ENCODE peak calls at places on chromosomes 4 and X, in four cellular contexts. Y, R, P and O are unnamed samples.

GRCh38 chr4:91243132-91243531 is 1060.6 kb upstream of the GRID2 start:
- DNase-seq in R (peak), Y (peak), P (no peak), O (peak)

GRCh38 chr4:23827971-23828680 is 61.7 kb downstream of the PPARGC1A start:
- DNase-seq in R (no peak), P (no peak), Y (no peak), O (no peak)

GRCh38 chr4:52957791-52958190 is 95.7 kb downstream of the RASL11B start:
- DNase-seq in P (no peak), R (no peak), Y (no peak), O (no peak)

GRCh38 chr4:81771721-81772120 is 300.0 kb upstream of the RASGEF1B start:
- DNase-seq in Y (no peak), R (no peak), P (no peak), O (no peak)

GRCh38 chr4:89640620-89641366 is 196.2 kb downstream of the SNCA start:
- DNase-seq in R (no peak), P (no peak), Y (peak), O (peak)

GRCh38 chr4:122252584-122252983 is 100.5 kb downstream of the BLTP1 start:
- DNase-seq in R (no peak), P (no peak), Y (no peak), O (no peak)

GRCh38 chr4:141636077-141636770 is at the start of gene IL15:
- DNase-seq in R (peak), Y (peak), P (peak), O (no peak)

GRCh38 chr4:30789219-30789671 is 69.1 kb downstream of the PCDH7 start:
- DNase-seq in P (no peak), R (no peak), Y (no peak), O (no peak)

GRCh38 chr4:73895201-73896177 is 26.3 kb downstream of the CXCL1 start:
- DNase-seq in P (no peak), Y (no peak), R (peak), O (no peak)

GRCh38 chr4:145153181-145153903 is 27.0 kb downstream of the OTUD4 start:
- DNase-seq in Y (no peak), P (no peak), R (no peak), O (no peak)

GRCh38 chrX:65407157-65407626 is 127.4 kb downstream of the LAS1L start:
- DNase-seq in R (no peak), Y (no peak), P (no peak), O (no peak)

GRCh38 chr4:49032440-49033161 is 46.5 kb downstream of the CWH43 start:
- DNase-seq in Y (no peak), R (no peak), P (no peak), O (peak)

GRCh38 chrX:153400146-153401132 is 711 bp downstream of the PNMA6E start:
- DNase-seq in Y (peak), R (peak), P (peak), O (no peak)

GRCh38 chr4:129966175-129966574 is 870.2 kb downstream of the C4orf33 start:
- DNase-seq in R (no peak), P (no peak), Y (no peak), O (no peak)

GRCh38 chr4:150080875-150081274 is 2.6 kb downstream of the DCLK2 start:
- DNase-seq in P (no peak), Y (no peak), R (no peak), O (no peak)

GRCh38 chr4:126458993-126459392 is 1144.2 kb downstream of the FAT4 start:
- DNase-seq in P (no peak), R (no peak), Y (no peak), O (no peak)

GRCh38 chrX:110003167-110004156 is 548 bp downstream of the TMEM164 start:
- DNase-seq in Y (peak), P (no peak), R (no peak), O (peak)

GRCh38 chr4:41866799-41867677 is 68.2 kb upstream of the TMEM33 start:
- DNase-seq in P (no peak), R (no peak), Y (no peak), O (no peak)

GRCh38 chrX:54944816-54945215 is 24.2 kb downstream of the TRO start:
- DNase-seq in P (no peak), R (no peak), Y (no peak), O (no peak)

GRCh38 chrX:17591741-17592110 is 145.6 kb upstream of the SCML1 start:
- DNase-seq in P (no peak), R (peak), Y (no peak), O (no peak)

GRCh38 chr4:86587016-86587713 is 7.0 kb upstream of the PTPN13 start:
- DNase-seq in Y (no peak), P (no peak), R (no peak), O (no peak)

GRCh38 chr4:185201983-185202962 is 1.5 kb downstream of the CFAP97 start:
- DNase-seq in P (no peak), Y (no peak), R (peak), O (peak)

GRCh38 chr4:36310793-36311192 is 29.4 kb downstream of the DTHD1 start:
- DNase-seq in P (no peak), Y (no peak), R (no peak), O (no peak)

GRCh38 chr4:4595252-4595651 is 53.4 kb upstream of the STX18 start:
- DNase-seq in P (no peak), Y (no peak), R (no peak), O (peak)

GRCh38 chr4:86247328-86247727 is 112.5 kb downstream of the MAPK10 start:
- DNase-seq in Y (no peak), P (no peak), R (no peak), O (no peak)

GRCh38 chr4:142201041-142201440 is 564.7 kb downstream of the IL15 start:
- DNase-seq in P (no peak), R (no peak), Y (no peak), O (no peak)

GRCh38 chr4:174314770-174315169 is 31.1 kb downstream of the CEP44 start:
- DNase-seq in P (no peak), R (peak), Y (no peak), O (peak)

GRCh38 chr4:76439491-76439890 is 4.5 kb downstream of the SHROOM3 start:
- DNase-seq in P (no peak), R (no peak), Y (no peak), O (no peak)

GRCh38 chrX:108537005-108537404 is 97.4 kb downstream of the COL4A5 start:
- DNase-seq in R (no peak), P (no peak), Y (no peak), O (peak)